ENCODE peak calls at places on chromosome 6, in seven cellular contexts. One of them, this sample, is unnamed.

GRCh38 chr6:75118925-75119515 is 86.8 kb downstream of the COL12A1 start:
- DNase-seq in EL: no peak
- DNase-seq in kidney glomerular epithelial cell: no peak
- DNase-seq in stimulated activated naive CD8-positive, alpha-beta T cell treated with anti-CD3 and anti-CD28 coated beads, Interleukin-15, Interleukin-2, amounts not matched to agents 100 U/mL and 50 U/mL, for 24 hours: no peak
- DNase-seq in RPMI8226: no peak
- DNase-seq in small intestine: no peak
- DNase-seq in activated CD4-positive, alpha-beta T cell treated with anti-CD3 and anti-CD28 coated beads, Interleukin-2, amount 50 U/mL, for 1 hour: no peak
- DNase-seq in this sample: no peak

GRCh38 chr6:106069478-106069877 is 16.7 kb upstream of the PRDM1 start:
- DNase-seq in EL: peak; percentile 84
- DNase-seq in kidney glomerular epithelial cell: peak; percentile 80
- DNase-seq in stimulated activated naive CD8-positive, alpha-beta T cell treated with anti-CD3 and anti-CD28 coated beads, Interleukin-15, Interleukin-2, amounts not matched to agents 100 U/mL and 50 U/mL, for 24 hours: no peak
- DNase-seq in RPMI8226: no peak
- DNase-seq in small intestine: peak; percentile 66
- DNase-seq in activated CD4-positive, alpha-beta T cell treated with anti-CD3 and anti-CD28 coated beads, Interleukin-2, amount 50 U/mL, for 1 hour: no peak
- DNase-seq in this sample: peak; percentile 78

GRCh38 chr6:160355001-160355400 is 6.8 kb downstream of the SLC22A3 start:
- DNase-seq in EL: peak; percentile 41
- DNase-seq in kidney glomerular epithelial cell: peak; percentile 31
- DNase-seq in stimulated activated naive CD8-positive, alpha-beta T cell treated with anti-CD3 and anti-CD28 coated beads, Interleukin-15, Interleukin-2, amounts not matched to agents 100 U/mL and 50 U/mL, for 24 hours: no peak
- DNase-seq in RPMI8226: no peak
- DNase-seq in small intestine: peak; percentile 31
- DNase-seq in activated CD4-positive, alpha-beta T cell treated with anti-CD3 and anti-CD28 coated beads, Interleukin-2, amount 50 U/mL, for 1 hour: no peak
- DNase-seq in this sample: peak; percentile 20

GRCh38 chr6:44667668-44668390 is 280.3 kb downstream of the CDC5L start:
- DNase-seq in EL: no peak
- DNase-seq in kidney glomerular epithelial cell: no peak
- DNase-seq in stimulated activated naive CD8-positive, alpha-beta T cell treated with anti-CD3 and anti-CD28 coated beads, Interleukin-15, Interleukin-2, amounts not matched to agents 100 U/mL and 50 U/mL, for 24 hours: peak; percentile 48
- DNase-seq in RPMI8226: peak; percentile 49
- DNase-seq in small intestine: peak; percentile 43
- DNase-seq in activated CD4-positive, alpha-beta T cell treated with anti-CD3 and anti-CD28 coated beads, Interleukin-2, amount 50 U/mL, for 1 hour: peak; percentile 26
- DNase-seq in this sample: peak; percentile 41

GRCh38 chr6:111030008-111031006 is 48.5 kb downstream of the RPF2 start:
- DNase-seq in EL: no peak
- DNase-seq in kidney glomerular epithelial cell: no peak
- DNase-seq in stimulated activated naive CD8-positive, alpha-beta T cell treated with anti-CD3 and anti-CD28 coated beads, Interleukin-15, Interleukin-2, amounts not matched to agents 100 U/mL and 50 U/mL, for 24 hours: no peak
- DNase-seq in RPMI8226: no peak
- DNase-seq in small intestine: peak; percentile 16
- DNase-seq in activated CD4-positive, alpha-beta T cell treated with anti-CD3 and anti-CD28 coated beads, Interleukin-2, amount 50 U/mL, for 1 hour: no peak
- DNase-seq in this sample: peak; percentile 12

GRCh38 chr6:130908188-130908587 is 81.0 kb downstream of the SMLR1 start:
- DNase-seq in EL: no peak
- DNase-seq in kidney glomerular epithelial cell: no peak
- DNase-seq in stimulated activated naive CD8-positive, alpha-beta T cell treated with anti-CD3 and anti-CD28 coated beads, Interleukin-15, Interleukin-2, amounts not matched to agents 100 U/mL and 50 U/mL, for 24 hours: no peak
- DNase-seq in RPMI8226: no peak
- DNase-seq in small intestine: peak; percentile 17
- DNase-seq in activated CD4-positive, alpha-beta T cell treated with anti-CD3 and anti-CD28 coated beads, Interleukin-2, amount 50 U/mL, for 1 hour: no peak
- DNase-seq in this sample: no peak

GRCh38 chr6:166490671-166491500 is 95.6 kb downstream of the RAMACL start:
- DNase-seq in EL: peak; percentile 26
- DNase-seq in kidney glomerular epithelial cell: peak; percentile 90
- DNase-seq in stimulated activated naive CD8-positive, alpha-beta T cell treated with anti-CD3 and anti-CD28 coated beads, Interleukin-15, Interleukin-2, amounts not matched to agents 100 U/mL and 50 U/mL, for 24 hours: no peak
- DNase-seq in RPMI8226: no peak
- DNase-seq in small intestine: peak; percentile 72
- DNase-seq in activated CD4-positive, alpha-beta T cell treated with anti-CD3 and anti-CD28 coated beads, Interleukin-2, amount 50 U/mL, for 1 hour: no peak
- DNase-seq in this sample: no peak

GRCh38 chr6:150685860-150686259 is 86.2 kb downstream of the PLEKHG1 start:
- DNase-seq in EL: peak; percentile 18
- DNase-seq in kidney glomerular epithelial cell: peak; percentile 28
- DNase-seq in stimulated activated naive CD8-positive, alpha-beta T cell treated with anti-CD3 and anti-CD28 coated beads, Interleukin-15, Interleukin-2, amounts not matched to agents 100 U/mL and 50 U/mL, for 24 hours: peak; percentile 67
- DNase-seq in RPMI8226: peak; percentile 60
- DNase-seq in small intestine: peak; percentile 42
- DNase-seq in activated CD4-positive, alpha-beta T cell treated with anti-CD3 and anti-CD28 coated beads, Interleukin-2, amount 50 U/mL, for 1 hour: peak; percentile 30
- DNase-seq in this sample: peak; percentile 58

GRCh38 chr6:81562169-81562568 is 190.3 kb downstream of the TENT5A start:
- DNase-seq in EL: peak; percentile 88
- DNase-seq in kidney glomerular epithelial cell: peak; percentile 45
- DNase-seq in stimulated activated naive CD8-positive, alpha-beta T cell treated with anti-CD3 and anti-CD28 coated beads, Interleukin-15, Interleukin-2, amounts not matched to agents 100 U/mL and 50 U/mL, for 24 hours: no peak
- DNase-seq in RPMI8226: no peak
- DNase-seq in small intestine: peak; percentile 32
- DNase-seq in activated CD4-positive, alpha-beta T cell treated with anti-CD3 and anti-CD28 coated beads, Interleukin-2, amount 50 U/mL, for 1 hour: no peak
- DNase-seq in this sample: peak; percentile 71

GRCh38 chr6:136566007-136566487 is 15.8 kb upstream of the MAP7 start:
- DNase-seq in EL: no peak
- DNase-seq in kidney glomerular epithelial cell: no peak
- DNase-seq in stimulated activated naive CD8-positive, alpha-beta T cell treated with anti-CD3 and anti-CD28 coated beads, Interleukin-15, Interleukin-2, amounts not matched to agents 100 U/mL and 50 U/mL, for 24 hours: no peak
- DNase-seq in RPMI8226: no peak
- DNase-seq in small intestine: peak; percentile 63
- DNase-seq in activated CD4-positive, alpha-beta T cell treated with anti-CD3 and anti-CD28 coated beads, Interleukin-2, amount 50 U/mL, for 1 hour: no peak
- DNase-seq in this sample: no peak

This sample was measured in hepatocyte.